ENCODE peak calls at places on chromosomes 1 and 21, in eight cellular contexts. One of them, this sample, is unnamed.

GRCh38 chr1:233668146-233668724 is 54.3 kb downstream of the KCNK1 start:
- DNase-seq in OCI-LY7: no peak
- DNase-seq in SK-N-SH: no peak
- DNase-seq in HCT116: no peak
- DNase-seq in MM.1S: no peak
- DNase-seq in hepatocyte: no peak
- DNase-seq in neural progenitor cell: no peak
- DNase-seq in PC-3: peak
- DNase-seq in this sample: no peak

GRCh38 chr1:27026621-27027574 is 14.2 kb upstream of the TENT5B start:
- DNase-seq in hepatocyte: peak
- DNase-seq in MM.1S: peak
- DNase-seq in HCT116: peak
- DNase-seq in neural progenitor cell: peak
- DNase-seq in SK-N-SH: no peak
- DNase-seq in OCI-LY7: no peak
- DNase-seq in PC-3: no peak
- DNase-seq in this sample: peak

GRCh38 chr1:32240140-32240951 is 6.7 kb upstream of the FAM167B start:
- DNase-seq in MM.1S: peak
- DNase-seq in PC-3: peak
- DNase-seq in SK-N-SH: peak
- DNase-seq in neural progenitor cell: peak
- DNase-seq in hepatocyte: peak
- DNase-seq in OCI-LY7: peak
- DNase-seq in HCT116: peak
- DNase-seq in this sample: peak

GRCh38 chr1:246503341-246503740 is 3.7 kb downstream of the SMYD3 start:
- DNase-seq in MM.1S: no peak
- DNase-seq in HCT116: no peak
- DNase-seq in hepatocyte: no peak
- DNase-seq in neural progenitor cell: no peak
- DNase-seq in PC-3: peak
- DNase-seq in SK-N-SH: no peak
- DNase-seq in OCI-LY7: no peak
- DNase-seq in this sample: peak

GRCh38 chr1:155979525-155980343 is 1.4 kb upstream of the ARHGEF2 start:
- DNase-seq in MM.1S: peak
- DNase-seq in SK-N-SH: no peak
- DNase-seq in neural progenitor cell: no peak
- DNase-seq in OCI-LY7: peak
- DNase-seq in hepatocyte: no peak
- DNase-seq in HCT116: no peak
- DNase-seq in PC-3: no peak
- DNase-seq in this sample: peak

GRCh38 chr1:70143052-70143659 is 62.2 kb downstream of the LRRC40 start:
- DNase-seq in SK-N-SH: no peak
- DNase-seq in hepatocyte: no peak
- DNase-seq in PC-3: peak
- DNase-seq in neural progenitor cell: no peak
- DNase-seq in OCI-LY7: no peak
- DNase-seq in HCT116: no peak
- DNase-seq in MM.1S: no peak
- DNase-seq in this sample: peak

GRCh38 chr1:201758508-201759050 is 70.4 kb upstream of the IPO9 start:
- DNase-seq in hepatocyte: no peak
- DNase-seq in PC-3: no peak
- DNase-seq in OCI-LY7: peak
- DNase-seq in HCT116: no peak
- DNase-seq in neural progenitor cell: no peak
- DNase-seq in SK-N-SH: no peak
- DNase-seq in MM.1S: peak
- DNase-seq in this sample: no peak

GRCh38 chr1:49424782-49425181 is 599.0 kb downstream of the AGBL4 start:
- DNase-seq in hepatocyte: no peak
- DNase-seq in neural progenitor cell: no peak
- DNase-seq in PC-3: peak
- DNase-seq in SK-N-SH: no peak
- DNase-seq in MM.1S: peak
- DNase-seq in OCI-LY7: no peak
- DNase-seq in HCT116: no peak
- DNase-seq in this sample: no peak

GRCh38 chr1:245154429-245155185 is at the start of gene KIF26B:
- DNase-seq in hepatocyte: peak
- DNase-seq in neural progenitor cell: peak
- DNase-seq in HCT116: no peak
- DNase-seq in PC-3: peak
- DNase-seq in SK-N-SH: peak
- DNase-seq in MM.1S: peak
- DNase-seq in OCI-LY7: no peak
- DNase-seq in this sample: peak

GRCh38 chr21:32096411-32096810 is 182.4 kb downstream of the MIS18A start:
- DNase-seq in PC-3: peak
- DNase-seq in MM.1S: peak
- DNase-seq in HCT116: peak
- DNase-seq in neural progenitor cell: peak
- DNase-seq in hepatocyte: no peak
- DNase-seq in OCI-LY7: peak
- DNase-seq in SK-N-SH: peak
- DNase-seq in this sample: peak

GRCh38 chr21:37675202-37675801 is 241.0 kb downstream of the KCNJ6 start:
- DNase-seq in MM.1S: peak
- DNase-seq in SK-N-SH: peak
- DNase-seq in PC-3: peak
- DNase-seq in OCI-LY7: peak
- DNase-seq in neural progenitor cell: peak
- DNase-seq in hepatocyte: peak
- DNase-seq in HCT116: peak
- DNase-seq in this sample: peak

GRCh38 chr1:71413441-71414170 is 332.8 kb upstream of the ZRANB2 start:
- DNase-seq in neural progenitor cell: no peak
- DNase-seq in OCI-LY7: no peak
- DNase-seq in PC-3: no peak
- DNase-seq in SK-N-SH: no peak
- DNase-seq in HCT116: no peak
- DNase-seq in hepatocyte: no peak
- DNase-seq in MM.1S: no peak
- DNase-seq in this sample: peak
- TF ChIP-seq EZH2phosphoT487 in neural progenitor cell: no peak
- TF ChIP-seq EZH2phosphoT487 in OCI-LY7: no peak
- TF ChIP-seq EZH2phosphoT487 in PC-3: no peak
- TF ChIP-seq EZH2phosphoT487 in SK-N-SH: no peak
- TF ChIP-seq EZH2phosphoT487 in HCT116: no peak
- TF ChIP-seq EZH2phosphoT487 in hepatocyte: no peak
- TF ChIP-seq EZH2phosphoT487 in MM.1S: no peak
- TF ChIP-seq EZH2phosphoT487 in this sample: no peak

GRCh38 chr1:203906932-203907331 is 45.5 kb downstream of the SNRPE start:
- DNase-seq in OCI-LY7: no peak
- DNase-seq in PC-3: peak
- DNase-seq in MM.1S: no peak
- DNase-seq in hepatocyte: peak
- DNase-seq in HCT116: peak
- DNase-seq in neural progenitor cell: no peak
- DNase-seq in SK-N-SH: no peak
- DNase-seq in this sample: peak
- TF ChIP-seq EZH2phosphoT487 in OCI-LY7: no peak
- TF ChIP-seq EZH2phosphoT487 in PC-3: no peak
- TF ChIP-seq EZH2phosphoT487 in MM.1S: no peak
- TF ChIP-seq EZH2phosphoT487 in hepatocyte: no peak
- TF ChIP-seq EZH2phosphoT487 in HCT116: no peak
- TF ChIP-seq EZH2phosphoT487 in neural progenitor cell: no peak
- TF ChIP-seq EZH2phosphoT487 in SK-N-SH: no peak
- TF ChIP-seq EZH2phosphoT487 in this sample: no peak

GRCh38 chr1:161958425-161958824 is 65.2 kb downstream of the OLFML2B start:
- DNase-seq in OCI-LY7: no peak
- DNase-seq in SK-N-SH: no peak
- DNase-seq in HCT116: no peak
- DNase-seq in hepatocyte: no peak
- DNase-seq in neural progenitor cell: no peak
- DNase-seq in MM.1S: no peak
- DNase-seq in PC-3: peak
- DNase-seq in this sample: peak

GRCh38 chr1:161966076-161966475 is 57.6 kb downstream of the OLFML2B start:
- DNase-seq in PC-3: no peak
- DNase-seq in HCT116: no peak
- DNase-seq in MM.1S: no peak
- DNase-seq in OCI-LY7: no peak
- DNase-seq in SK-N-SH: no peak
- DNase-seq in hepatocyte: no peak
- DNase-seq in neural progenitor cell: no peak
- DNase-seq in this sample: no peak

GRCh38 chr1:161962094-161962887 is 61.4 kb downstream of the OLFML2B start:
- DNase-seq in hepatocyte: no peak
- DNase-seq in MM.1S: peak
- DNase-seq in neural progenitor cell: no peak
- DNase-seq in HCT116: peak
- DNase-seq in PC-3: peak
- DNase-seq in SK-N-SH: no peak
- DNase-seq in OCI-LY7: no peak
- DNase-seq in this sample: peak
- TF ChIP-seq EZH2phosphoT487 in hepatocyte: no peak
- TF ChIP-seq EZH2phosphoT487 in MM.1S: no peak
- TF ChIP-seq EZH2phosphoT487 in neural progenitor cell: no peak
- TF ChIP-seq EZH2phosphoT487 in HCT116: no peak
- TF ChIP-seq EZH2phosphoT487 in PC-3: no peak
- TF ChIP-seq EZH2phosphoT487 in SK-N-SH: no peak
- TF ChIP-seq EZH2phosphoT487 in OCI-LY7: no peak
- TF ChIP-seq EZH2phosphoT487 in this sample: no peak

DNA sequence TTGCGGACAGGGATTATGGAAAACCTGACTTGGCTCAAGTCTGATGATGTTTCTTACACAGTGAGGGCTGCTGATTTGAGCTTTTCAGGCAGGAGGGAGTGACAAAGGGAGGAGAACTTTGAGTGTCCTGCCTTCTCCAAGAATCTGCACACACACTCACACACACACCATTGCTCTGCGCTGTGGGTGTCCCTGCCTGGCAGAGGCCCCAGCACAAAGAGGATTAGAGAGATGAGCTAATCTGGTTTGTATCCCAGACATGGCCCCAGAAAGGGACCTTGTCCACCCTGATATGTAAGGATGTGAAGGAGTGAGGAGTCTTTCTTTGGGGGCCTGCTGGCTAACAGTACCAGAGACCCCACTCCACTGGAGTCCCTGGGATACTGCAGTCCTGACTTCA is 5.9 kb upstream of the WNT2B start:
- DNase-seq in neural progenitor cell: peak
- DNase-seq in OCI-LY7: no peak
- DNase-seq in hepatocyte: no peak
- DNase-seq in MM.1S: no peak
- DNase-seq in HCT116: no peak
- DNase-seq in PC-3: no peak
- DNase-seq in SK-N-SH: peak
- DNase-seq in this sample: peak
- TF ChIP-seq EZH2phosphoT487 in neural progenitor cell: no peak
- TF ChIP-seq EZH2phosphoT487 in OCI-LY7: no peak
- TF ChIP-seq EZH2phosphoT487 in hepatocyte: no peak
- TF ChIP-seq EZH2phosphoT487 in MM.1S: no peak
- TF ChIP-seq EZH2phosphoT487 in HCT116: no peak
- TF ChIP-seq EZH2phosphoT487 in PC-3: no peak
- TF ChIP-seq EZH2phosphoT487 in SK-N-SH: no peak
- TF ChIP-seq EZH2phosphoT487 in this sample: no peak

DNA sequence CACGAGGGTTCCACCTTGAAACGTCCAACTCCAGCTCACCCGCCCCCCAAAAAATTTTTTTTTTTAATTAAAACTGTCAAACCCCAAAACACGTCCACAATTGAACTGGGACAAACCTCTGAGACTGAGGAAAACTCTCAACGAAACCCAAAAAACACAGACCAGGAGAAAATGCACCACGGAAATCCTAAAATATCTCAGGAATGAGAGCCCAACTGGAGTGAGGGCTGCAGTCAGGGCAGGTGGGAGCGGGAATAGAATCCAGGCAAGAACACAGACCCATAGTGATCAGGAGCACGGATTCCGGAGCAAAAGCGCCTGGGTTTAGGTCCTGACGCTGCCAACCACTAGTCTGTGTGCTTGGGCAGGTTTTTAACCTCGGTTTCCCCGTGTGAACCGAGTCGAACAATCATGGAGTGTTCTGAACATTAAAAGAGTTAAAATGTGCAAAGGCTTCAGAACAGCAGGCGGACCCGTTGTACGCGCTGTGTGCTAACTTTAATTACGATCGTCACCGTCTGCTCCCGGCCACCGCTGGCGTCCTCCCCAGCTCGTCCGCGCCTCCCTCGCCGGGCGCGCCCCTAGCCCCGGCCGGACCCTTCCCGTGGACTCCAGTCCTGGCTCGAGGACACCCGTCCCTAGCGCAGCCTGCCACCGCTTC is 624 bp downstream of the ARHGAP29 start:
- DNase-seq in PC-3: peak
- DNase-seq in hepatocyte: peak
- DNase-seq in HCT116: no peak
- DNase-seq in MM.1S: peak
- DNase-seq in OCI-LY7: no peak
- DNase-seq in neural progenitor cell: peak
- DNase-seq in SK-N-SH: no peak
- DNase-seq in this sample: peak
- TF ChIP-seq EZH2phosphoT487 in PC-3: no peak
- TF ChIP-seq EZH2phosphoT487 in hepatocyte: no peak
- TF ChIP-seq EZH2phosphoT487 in HCT116: no peak
- TF ChIP-seq EZH2phosphoT487 in MM.1S: no peak
- TF ChIP-seq EZH2phosphoT487 in OCI-LY7: no peak
- TF ChIP-seq EZH2phosphoT487 in neural progenitor cell: no peak
- TF ChIP-seq EZH2phosphoT487 in SK-N-SH: no peak
- TF ChIP-seq EZH2phosphoT487 in this sample: no peak

DNA sequence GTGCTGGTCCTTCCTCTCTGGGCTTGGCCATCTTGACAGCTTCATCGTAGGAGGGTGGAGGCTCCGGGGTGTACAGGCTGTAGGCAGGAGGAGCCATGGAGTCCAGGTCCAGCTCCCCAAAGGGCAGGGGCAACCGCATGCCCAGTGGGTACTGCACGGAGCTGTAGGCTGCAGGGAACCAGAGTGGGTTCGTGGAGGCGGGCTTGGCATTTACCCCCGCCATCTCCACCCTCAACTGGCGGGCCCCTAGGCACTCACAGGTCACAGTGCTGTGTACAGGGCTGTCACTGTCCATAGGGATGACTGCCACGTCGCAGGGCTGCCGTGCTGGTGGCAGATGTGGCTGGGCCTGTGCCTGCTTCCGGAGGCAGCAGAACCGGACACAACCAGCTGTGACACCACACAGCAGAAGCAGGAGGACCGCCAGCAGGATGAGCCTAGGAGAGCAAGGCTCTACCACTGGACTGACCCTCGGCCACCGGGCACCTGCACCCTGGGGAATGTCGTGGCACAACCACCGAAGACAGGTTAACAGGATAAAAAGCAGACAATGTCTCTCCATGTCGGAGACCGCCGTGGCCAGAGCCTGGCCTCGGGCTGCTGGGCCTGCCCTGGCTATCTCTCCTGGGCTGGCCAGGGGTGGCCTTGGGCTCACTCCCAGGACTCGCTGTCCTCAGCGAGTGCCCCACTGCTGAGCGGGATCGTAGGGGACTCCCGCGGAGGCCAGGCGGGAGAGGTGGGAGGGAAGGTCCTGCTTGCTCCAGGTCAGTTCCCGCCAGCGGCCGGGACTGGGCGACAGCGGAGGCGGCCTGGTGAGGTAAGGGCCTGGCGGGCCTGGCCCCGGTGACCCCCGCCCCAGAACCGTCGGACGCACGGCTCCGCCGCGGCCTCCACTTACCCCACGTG is 831 bp downstream of the TMEM52 start:
- DNase-seq in SK-N-SH: no peak
- DNase-seq in HCT116: no peak
- DNase-seq in MM.1S: no peak
- DNase-seq in neural progenitor cell: no peak
- DNase-seq in OCI-LY7: no peak
- DNase-seq in PC-3: no peak
- DNase-seq in hepatocyte: peak
- DNase-seq in this sample: no peak
- TF ChIP-seq EZH2phosphoT487 in SK-N-SH: no peak
- TF ChIP-seq EZH2phosphoT487 in HCT116: no peak
- TF ChIP-seq EZH2phosphoT487 in MM.1S: no peak
- TF ChIP-seq EZH2phosphoT487 in neural progenitor cell: no peak
- TF ChIP-seq EZH2phosphoT487 in OCI-LY7: no peak
- TF ChIP-seq EZH2phosphoT487 in PC-3: no peak
- TF ChIP-seq EZH2phosphoT487 in hepatocyte: no peak
- TF ChIP-seq EZH2phosphoT487 in this sample: no peak

GRCh38 chr1:171642197-171642596 is 10.3 kb downstream of the MYOC start:
- DNase-seq in neural progenitor cell: no peak
- DNase-seq in MM.1S: no peak
- DNase-seq in OCI-LY7: no peak
- DNase-seq in HCT116: no peak
- DNase-seq in PC-3: no peak
- DNase-seq in hepatocyte: no peak
- DNase-seq in SK-N-SH: no peak
- DNase-seq in this sample: no peak
- TF ChIP-seq EZH2phosphoT487 in neural progenitor cell: no peak
- TF ChIP-seq EZH2phosphoT487 in MM.1S: no peak
- TF ChIP-seq EZH2phosphoT487 in OCI-LY7: no peak
- TF ChIP-seq EZH2phosphoT487 in HCT116: no peak
- TF ChIP-seq EZH2phosphoT487 in PC-3: no peak
- TF ChIP-seq EZH2phosphoT487 in hepatocyte: no peak
- TF ChIP-seq EZH2phosphoT487 in SK-N-SH: no peak
- TF ChIP-seq EZH2phosphoT487 in this sample: no peak